ENCODE peak calls at places on chromosomes 11 and 22, in nine cellular contexts. One of them, this sample, is unnamed.

GRCh38 chr22:49534386-49534785 is 293.3 kb downstream of the BRD1 start:
- DNase-seq in Caki2: no peak
- DNase-seq in T-cell: no peak
- DNase-seq in HEK293T: no peak
- DNase-seq in kidney tubule cell: no peak
- DNase-seq in progenitor cell of endocrine pancreas: no peak
- DNase-seq in NCI-H187: no peak
- DNase-seq in iris pigment epithelial cell: no peak
- DNase-seq in left ventricle myocardium inferior: no peak
- DNase-seq in this sample: no peak

GRCh38 chr11:114586797-114587196 is 8.8 kb downstream of the NXPE4 start:
- DNase-seq in Caki2: no peak
- DNase-seq in T-cell: no peak
- DNase-seq in HEK293T: no peak
- DNase-seq in kidney tubule cell: no peak
- DNase-seq in progenitor cell of endocrine pancreas: no peak
- DNase-seq in NCI-H187: no peak
- DNase-seq in iris pigment epithelial cell: no peak
- DNase-seq in left ventricle myocardium inferior: no peak
- DNase-seq in this sample: peak

GRCh38 chr11:27913650-27914049 is 194.3 kb downstream of the KIF18A start:
- DNase-seq in Caki2: no peak
- DNase-seq in T-cell: no peak
- DNase-seq in HEK293T: no peak
- DNase-seq in kidney tubule cell: peak
- DNase-seq in progenitor cell of endocrine pancreas: no peak
- DNase-seq in NCI-H187: no peak
- DNase-seq in iris pigment epithelial cell: peak
- DNase-seq in left ventricle myocardium inferior: no peak
- DNase-seq in this sample: no peak

GRCh38 chr11:76148941-76149613 is 57.2 kb downstream of the WNT11 start:
- DNase-seq in Caki2: no peak
- DNase-seq in T-cell: no peak
- DNase-seq in HEK293T: no peak
- DNase-seq in kidney tubule cell: no peak
- DNase-seq in progenitor cell of endocrine pancreas: no peak
- DNase-seq in NCI-H187: no peak
- DNase-seq in iris pigment epithelial cell: peak
- DNase-seq in left ventricle myocardium inferior: no peak
- DNase-seq in this sample: peak

GRCh38 chr11:118889796-118890195 is 6.1 kb downstream of the CXCR5 start:
- DNase-seq in Caki2: no peak
- DNase-seq in T-cell: no peak
- DNase-seq in HEK293T: no peak
- DNase-seq in kidney tubule cell: peak
- DNase-seq in progenitor cell of endocrine pancreas: no peak
- DNase-seq in NCI-H187: no peak
- DNase-seq in iris pigment epithelial cell: peak
- DNase-seq in left ventricle myocardium inferior: peak
- DNase-seq in this sample: no peak

GRCh38 chr11:64237484-64237951 is 3.1 kb downstream of the VEGFB start:
- DNase-seq in Caki2: no peak
- DNase-seq in T-cell: no peak
- DNase-seq in HEK293T: no peak
- DNase-seq in kidney tubule cell: peak
- DNase-seq in progenitor cell of endocrine pancreas: no peak
- DNase-seq in NCI-H187: no peak
- DNase-seq in iris pigment epithelial cell: no peak
- DNase-seq in left ventricle myocardium inferior: no peak
- DNase-seq in this sample: no peak

GRCh38 chr22:29004647-29005371 is 56.8 kb downstream of the C22orf31 start:
- DNase-seq in Caki2: no peak
- DNase-seq in T-cell: no peak
- DNase-seq in HEK293T: peak
- DNase-seq in kidney tubule cell: peak
- DNase-seq in progenitor cell of endocrine pancreas: peak
- DNase-seq in NCI-H187: peak
- DNase-seq in iris pigment epithelial cell: peak
- DNase-seq in left ventricle myocardium inferior: peak
- DNase-seq in this sample: peak

GRCh38 chr11:73907191-73907590 is 30.4 kb downstream of the PAAF1 start:
- DNase-seq in Caki2: peak
- DNase-seq in T-cell: no peak
- DNase-seq in HEK293T: peak
- DNase-seq in kidney tubule cell: peak
- DNase-seq in progenitor cell of endocrine pancreas: no peak
- DNase-seq in NCI-H187: no peak
- DNase-seq in iris pigment epithelial cell: peak
- DNase-seq in left ventricle myocardium inferior: no peak
- DNase-seq in this sample: peak

GRCh38 chr22:27995801-27996528 is 76.9 kb upstream of the PITPNB start:
- DNase-seq in Caki2: no peak
- DNase-seq in T-cell: no peak
- DNase-seq in HEK293T: no peak
- DNase-seq in kidney tubule cell: no peak
- DNase-seq in progenitor cell of endocrine pancreas: no peak
- DNase-seq in NCI-H187: no peak
- DNase-seq in iris pigment epithelial cell: no peak
- DNase-seq in left ventricle myocardium inferior: no peak
- DNase-seq in this sample: no peak

GRCh38 chr11:110032957-110033570 is 60.1 kb upstream of the ZC3H12C start:
- DNase-seq in Caki2: no peak
- DNase-seq in T-cell: no peak
- DNase-seq in HEK293T: no peak
- DNase-seq in kidney tubule cell: peak
- DNase-seq in progenitor cell of endocrine pancreas: no peak
- DNase-seq in NCI-H187: no peak
- DNase-seq in iris pigment epithelial cell: no peak
- DNase-seq in left ventricle myocardium inferior: no peak
- DNase-seq in this sample: no peak

GRCh38 chr11:2190670-2191471 is 19.3 kb upstream of the TH start:
- DNase-seq in Caki2: no peak
- DNase-seq in T-cell: no peak
- DNase-seq in HEK293T: no peak
- DNase-seq in kidney tubule cell: no peak
- DNase-seq in progenitor cell of endocrine pancreas: no peak
- DNase-seq in NCI-H187: no peak
- DNase-seq in iris pigment epithelial cell: no peak
- DNase-seq in left ventricle myocardium inferior: no peak
- DNase-seq in this sample: no peak

GRCh38 chr11:121063728-121064127 is 37.3 kb upstream of the TECTA start:
- DNase-seq in Caki2: no peak
- DNase-seq in T-cell: no peak
- DNase-seq in HEK293T: peak
- DNase-seq in kidney tubule cell: no peak
- DNase-seq in progenitor cell of endocrine pancreas: no peak
- DNase-seq in NCI-H187: no peak
- DNase-seq in iris pigment epithelial cell: peak
- DNase-seq in left ventricle myocardium inferior: no peak
- DNase-seq in this sample: peak

GRCh38 chr11:102347526-102348331 is 715 bp downstream of the BIRC2 start:
- DNase-seq in Caki2: no peak
- DNase-seq in T-cell: peak
- DNase-seq in HEK293T: peak
- DNase-seq in kidney tubule cell: peak
- DNase-seq in progenitor cell of endocrine pancreas: no peak
- DNase-seq in NCI-H187: no peak
- DNase-seq in iris pigment epithelial cell: peak
- DNase-seq in left ventricle myocardium inferior: no peak
- DNase-seq in this sample: peak

GRCh38 chr11:129215506-129216245 is 23.6 kb upstream of the ARHGAP32 start:
- DNase-seq in Caki2: no peak
- DNase-seq in T-cell: no peak
- DNase-seq in HEK293T: no peak
- DNase-seq in kidney tubule cell: no peak
- DNase-seq in progenitor cell of endocrine pancreas: no peak
- DNase-seq in NCI-H187: no peak
- DNase-seq in iris pigment epithelial cell: no peak
- DNase-seq in left ventricle myocardium inferior: no peak
- DNase-seq in this sample: no peak

GRCh38 chr11:16226245-16226644 is 130.1 kb downstream of the SOX6 start:
- DNase-seq in Caki2: peak
- DNase-seq in T-cell: no peak
- DNase-seq in HEK293T: no peak
- DNase-seq in kidney tubule cell: peak
- DNase-seq in progenitor cell of endocrine pancreas: no peak
- DNase-seq in NCI-H187: no peak
- DNase-seq in iris pigment epithelial cell: peak
- DNase-seq in left ventricle myocardium inferior: peak
- DNase-seq in this sample: peak

GRCh38 chr11:3747704-3748103 is 49.6 kb downstream of the NUP98 start:
- DNase-seq in Caki2: no peak
- DNase-seq in T-cell: no peak
- DNase-seq in HEK293T: no peak
- DNase-seq in kidney tubule cell: peak
- DNase-seq in progenitor cell of endocrine pancreas: no peak
- DNase-seq in NCI-H187: no peak
- DNase-seq in iris pigment epithelial cell: peak
- DNase-seq in left ventricle myocardium inferior: no peak
- DNase-seq in this sample: peak

GRCh38 chr11:16605440-16605970 is 132.9 kb upstream of the C11orf58 start:
- DNase-seq in Caki2: peak
- DNase-seq in T-cell: no peak
- DNase-seq in HEK293T: peak
- DNase-seq in kidney tubule cell: no peak
- DNase-seq in progenitor cell of endocrine pancreas: no peak
- DNase-seq in NCI-H187: no peak
- DNase-seq in iris pigment epithelial cell: no peak
- DNase-seq in left ventricle myocardium inferior: no peak
- DNase-seq in this sample: peak

GRCh38 chr22:19940536-19941364 is 822 bp upstream of the COMT start:
- DNase-seq in Caki2: no peak
- DNase-seq in T-cell: no peak
- DNase-seq in HEK293T: no peak
- DNase-seq in kidney tubule cell: no peak
- DNase-seq in progenitor cell of endocrine pancreas: no peak
- DNase-seq in NCI-H187: no peak
- DNase-seq in iris pigment epithelial cell: no peak
- DNase-seq in left ventricle myocardium inferior: no peak
- DNase-seq in this sample: no peak

GRCh38 chr11:94494200-94494545 is 389 bp downstream of the ANKRD49 start:
- DNase-seq in Caki2: no peak
- DNase-seq in T-cell: no peak
- DNase-seq in HEK293T: no peak
- DNase-seq in kidney tubule cell: no peak
- DNase-seq in progenitor cell of endocrine pancreas: no peak
- DNase-seq in NCI-H187: no peak
- DNase-seq in iris pigment epithelial cell: no peak
- DNase-seq in left ventricle myocardium inferior: no peak
- DNase-seq in this sample: no peak

GRCh38 chr11:19777342-19778102 is 64.9 kb downstream of the NAV2 start:
- DNase-seq in Caki2: peak
- DNase-seq in T-cell: no peak
- DNase-seq in HEK293T: peak
- DNase-seq in kidney tubule cell: peak
- DNase-seq in progenitor cell of endocrine pancreas: no peak
- DNase-seq in NCI-H187: no peak
- DNase-seq in iris pigment epithelial cell: peak
- DNase-seq in left ventricle myocardium inferior: no peak
- DNase-seq in this sample: peak

GRCh38 chr11:123429851-123430735 is at the start of gene GRAMD1B:
- DNase-seq in Caki2: no peak
- DNase-seq in T-cell: peak
- DNase-seq in HEK293T: peak
- DNase-seq in kidney tubule cell: peak
- DNase-seq in progenitor cell of endocrine pancreas: peak
- DNase-seq in NCI-H187: no peak
- DNase-seq in iris pigment epithelial cell: peak
- DNase-seq in left ventricle myocardium inferior: peak
- DNase-seq in this sample: peak

GRCh38 chr11:61541568-61541967 is 33.0 kb downstream of the LRRC10B start:
- DNase-seq in Caki2: peak
- DNase-seq in T-cell: no peak
- DNase-seq in HEK293T: no peak
- DNase-seq in kidney tubule cell: peak
- DNase-seq in progenitor cell of endocrine pancreas: no peak
- DNase-seq in NCI-H187: no peak
- DNase-seq in iris pigment epithelial cell: peak
- DNase-seq in left ventricle myocardium inferior: no peak
- DNase-seq in this sample: no peak

GRCh38 chr11:19091366-19091765 is 25.6 kb upstream of the ZDHHC13 start:
- DNase-seq in Caki2: no peak
- DNase-seq in T-cell: no peak
- DNase-seq in HEK293T: no peak
- DNase-seq in kidney tubule cell: peak
- DNase-seq in progenitor cell of endocrine pancreas: no peak
- DNase-seq in NCI-H187: no peak
- DNase-seq in iris pigment epithelial cell: no peak
- DNase-seq in left ventricle myocardium inferior: no peak
- DNase-seq in this sample: peak

GRCh38 chr11:121625784-121626506 is 173.2 kb upstream of the SORL1-AS1 start:
- DNase-seq in Caki2: no peak
- DNase-seq in T-cell: no peak
- DNase-seq in HEK293T: no peak
- DNase-seq in kidney tubule cell: no peak
- DNase-seq in progenitor cell of endocrine pancreas: no peak
- DNase-seq in NCI-H187: no peak
- DNase-seq in iris pigment epithelial cell: peak
- DNase-seq in left ventricle myocardium inferior: peak
- DNase-seq in this sample: peak

GRCh38 chr11:113591122-113591521 is 115.0 kb downstream of the TMPRSS5 start:
- DNase-seq in Caki2: no peak
- DNase-seq in T-cell: no peak
- DNase-seq in HEK293T: no peak
- DNase-seq in kidney tubule cell: no peak
- DNase-seq in progenitor cell of endocrine pancreas: no peak
- DNase-seq in NCI-H187: no peak
- DNase-seq in iris pigment epithelial cell: no peak
- DNase-seq in left ventricle myocardium inferior: no peak
- DNase-seq in this sample: no peak

GRCh38 chr22:48795664-48796063 is 1032.0 kb downstream of the BRD1 start:
- DNase-seq in Caki2: no peak
- DNase-seq in T-cell: no peak
- DNase-seq in HEK293T: no peak
- DNase-seq in kidney tubule cell: no peak
- DNase-seq in progenitor cell of endocrine pancreas: no peak
- DNase-seq in NCI-H187: no peak
- DNase-seq in iris pigment epithelial cell: no peak
- DNase-seq in left ventricle myocardium inferior: no peak
- DNase-seq in this sample: no peak

GRCh38 chr22:23116506-23117263 is 25.1 kb downstream of the RSPH14 start:
- DNase-seq in Caki2: no peak
- DNase-seq in T-cell: no peak
- DNase-seq in HEK293T: no peak
- DNase-seq in kidney tubule cell: no peak
- DNase-seq in progenitor cell of endocrine pancreas: no peak
- DNase-seq in NCI-H187: no peak
- DNase-seq in iris pigment epithelial cell: no peak
- DNase-seq in left ventricle myocardium inferior: no peak
- DNase-seq in this sample: no peak

GRCh38 chr11:27471588-27472397 is 797 bp downstream of the LGR4 start:
- DNase-seq in Caki2: no peak
- DNase-seq in T-cell: peak
- DNase-seq in HEK293T: peak
- DNase-seq in kidney tubule cell: peak
- DNase-seq in progenitor cell of endocrine pancreas: peak
- DNase-seq in NCI-H187: no peak
- DNase-seq in iris pigment epithelial cell: no peak
- DNase-seq in left ventricle myocardium inferior: peak
- DNase-seq in this sample: peak

GRCh38 chr11:34213366-34213765 is 107.9 kb downstream of the NAT10 start:
- DNase-seq in Caki2: peak
- DNase-seq in T-cell: no peak
- DNase-seq in HEK293T: no peak
- DNase-seq in kidney tubule cell: peak
- DNase-seq in progenitor cell of endocrine pancreas: no peak
- DNase-seq in NCI-H187: no peak
- DNase-seq in iris pigment epithelial cell: no peak
- DNase-seq in left ventricle myocardium inferior: no peak
- DNase-seq in this sample: no peak

GRCh38 chr11:73401217-73401923 is 25.2 kb downstream of the RELT start:
- DNase-seq in Caki2: no peak
- DNase-seq in T-cell: no peak
- DNase-seq in HEK293T: no peak
- DNase-seq in kidney tubule cell: no peak
- DNase-seq in progenitor cell of endocrine pancreas: no peak
- DNase-seq in NCI-H187: no peak
- DNase-seq in iris pigment epithelial cell: peak
- DNase-seq in left ventricle myocardium inferior: no peak
- DNase-seq in this sample: no peak

GRCh38 chr22:22961574-22961973 is 74.0 kb downstream of the IGLL5 start:
- DNase-seq in Caki2: no peak
- DNase-seq in T-cell: no peak
- DNase-seq in HEK293T: no peak
- DNase-seq in kidney tubule cell: no peak
- DNase-seq in progenitor cell of endocrine pancreas: no peak
- DNase-seq in NCI-H187: no peak
- DNase-seq in iris pigment epithelial cell: no peak
- DNase-seq in left ventricle myocardium inferior: no peak
- DNase-seq in this sample: no peak

This sample was measured in dermis blood vessel endothelial cell.